ENCODE peak calls at places on chromosomes 11 and 22, in five cellular contexts. B is fibroblast of mammary gland, N is breast epithelium, H is IMR-90, X is AG10803. I is an unnamed sample.

GRCh38 chr11:35412285-35412684 is 7.1 kb downstream of the SLC1A2 start:
- DNase-seq in B (peak), N (no peak), H (peak), X (peak), I (no peak)

GRCh38 chr22:25101986-25102385 is 97.7 kb upstream of the CRYBB3 start:
- DNase-seq in B (no peak), N (no peak), H (no peak), X (no peak), I (no peak)

GRCh38 chr11:113954235-113954634 is 20.7 kb upstream of the HTR3A start:
- DNase-seq in B (no peak), N (no peak), H (no peak), X (no peak), I (no peak)

GRCh38 chr11:117204283-117205080 is 5.3 kb downstream of the TAGLN start:
- DNase-seq in B (no peak), N (peak), H (no peak), X (no peak), I (no peak)

GRCh38 chr11:13183094-13183825 is 94.3 kb upstream of the BMAL1 start:
- DNase-seq in B (peak), N (no peak), H (peak), X (peak), I (peak)

GRCh38 chr22:17796695-17797094 is 22.4 kb upstream of the BID start:
- DNase-seq in B (no peak), N (no peak), H (no peak), X (no peak), I (no peak)

GRCh38 chr11:74822187-74822586 is 73.5 kb downstream of the RNF169 start:
- DNase-seq in B (peak), N (no peak), H (peak), X (peak), I (peak)

GRCh38 chr11:32705309-32706033 is 89.0 kb downstream of the CCDC73 start:
- DNase-seq in B (no peak), N (no peak), H (no peak), X (no peak), I (no peak)

GRCh38 chr22:44116755-44117684 is 63.7 kb upstream of the PARVG start:
- DNase-seq in B (no peak), N (no peak), H (no peak), X (no peak), I (no peak)

GRCh38 chr11:45847908-45848316 is 637 bp downstream of the CRY2 start:
- DNase-seq in B (peak), N (peak), H (peak), X (peak), I (no peak)

GRCh38 chr22:26170795-26171194 is 1.5 kb downstream of the SEZ6L start:
- DNase-seq in B (no peak), N (no peak), H (no peak), X (no peak), I (no peak)

GRCh38 chr11:124740277-124740882 is 638 bp downstream of the NRGN start:
- DNase-seq in B (peak), N (peak), H (no peak), X (no peak), I (no peak)

GRCh38 chr11:75802022-75802912 is 12.7 kb upstream of the UVRAG start:
- DNase-seq in B (no peak), N (peak), H (no peak), X (no peak), I (no peak)

GRCh38 chr11:16893456-16894076 is 120.6 kb downstream of the PLEKHA7 start:
- DNase-seq in B (no peak), N (no peak), H (no peak), X (no peak), I (no peak)

GRCh38 chr11:17314232-17314547 is 37.4 kb upstream of the NCR3LG1 start:
- DNase-seq in B (peak), N (no peak), H (peak), X (peak), I (no peak)

GRCh38 chr11:64926689-64927088 is 2.2 kb downstream of the PPP2R5B start:
- DNase-seq in B (no peak), N (no peak), H (no peak), X (no peak), I (no peak)

GRCh38 chr11:105979997-105980703 is 41.9 kb downstream of the MSANTD4 start:
- DNase-seq in B (no peak), N (no peak), H (no peak), X (no peak), I (peak)

GRCh38 chr22:47107431-47107830 is 345.0 kb downstream of the TBC1D22A start:
- DNase-seq in B (peak), N (no peak), H (peak), X (peak), I (no peak)

GRCh38 chr11:132643239-132643638 is 889.1 kb downstream of the OPCML start:
- DNase-seq in B (no peak), N (no peak), H (no peak), X (no peak), I (no peak)

GRCh38 chr11:126840975-126841374 is 159.6 kb downstream of the KIRREL3 start:
- DNase-seq in B (no peak), N (no peak), H (no peak), X (no peak), I (no peak)

GRCh38 chr22:27150530-27150909 is 493.1 kb downstream of the MIAT start:
- DNase-seq in B (no peak), N (no peak), H (no peak), X (peak), I (no peak)

GRCh38 chr11:17014321-17014773 is at the start of gene PLEKHA7:
- DNase-seq in B (no peak), N (no peak), H (no peak), X (no peak), I (no peak)

GRCh38 chr22:49964493-49965290 is 4.1 kb downstream of the PIM3 start:
- DNase-seq in B (no peak), N (peak), H (no peak), X (no peak), I (no peak)

GRCh38 chr22:29625090-29625825 is 21.8 kb downstream of the NF2 start:
- DNase-seq in B (peak), N (peak), H (peak), X (peak), I (peak)

GRCh38 chr11:95853138-95853537 is 62.8 kb downstream of the CEP57 start:
- DNase-seq in B (no peak), N (no peak), H (no peak), X (no peak), I (no peak)

GRCh38 chr11:65842144-65842543 is 8.4 kb downstream of the SNX32 start:
- DNase-seq in B (no peak), N (no peak), H (no peak), X (no peak), I (no peak)

GRCh38 chr11:48109046-48109666 is 107.5 kb upstream of the OR4B1 start:
- DNase-seq in B (peak), N (no peak), H (peak), X (peak), I (no peak)

GRCh38 chr11:68256331-68256741 is 15.4 kb downstream of the C11orf24 start:
- DNase-seq in B (peak), N (no peak), H (peak), X (peak), I (no peak)

GRCh38 chr22:27801197-27801615 is 350 bp downstream of the MN1 start:
- DNase-seq in B (peak), N (no peak), H (peak), X (no peak), I (no peak)

GRCh38 chr22:39638958-39639357 is 68.4 kb downstream of the CACNA1I start:
- DNase-seq in B (peak), N (no peak), H (no peak), X (no peak), I (peak)

GRCh38 chr11:95459268-95460040 is 228.5 kb upstream of the SESN3 start:
- DNase-seq in B (peak), N (no peak), H (no peak), X (peak), I (no peak)

GRCh38 chr11:23226331-23226909 is 366.1 kb upstream of the CCDC179 start:
- DNase-seq in B (peak), N (no peak), H (peak), X (peak), I (no peak)

GRCh38 chr11:107849791-107850190 is 8.8 kb downstream of the SLC35F2 start:
- DNase-seq in B (no peak), N (no peak), H (no peak), X (no peak), I (no peak)

GRCh38 chr22:35192121-35192918 is 65.0 kb upstream of the HMGXB4 start:
- DNase-seq in B (peak), N (no peak), H (peak), X (no peak), I (no peak)

GRCh38 chr11:94417386-94417987 is 16.3 kb upstream of the GPR83 start:
- DNase-seq in B (peak), N (no peak), H (peak), X (peak), I (peak)

GRCh38 chr11:47257518-47258316 is at the start of gene NR1H3:
- DNase-seq in B (peak), N (peak), H (peak), X (peak), I (no peak)

GRCh38 chr22:45242778-45243191 is 2.1 kb upstream of the KIAA0930 start:
- DNase-seq in B (peak), N (peak), H (no peak), X (no peak), I (no peak)

GRCh38 chr22:44683237-44683636 is 18.8 kb upstream of the PRR5 start:
- DNase-seq in B (no peak), N (no peak), H (no peak), X (no peak), I (no peak)

GRCh38 chr22:37177221-37177620 is 10.8 kb downstream of the C1QTNF6 start:
- DNase-seq in B (no peak), N (no peak), H (no peak), X (no peak), I (no peak)

GRCh38 chr22:37179126-37179470 is 8.9 kb downstream of the C1QTNF6 start:
- DNase-seq in B (no peak), N (no peak), H (no peak), X (no peak), I (no peak)

GRCh38 chr22:37178350-37179125 is 9.5 kb downstream of the C1QTNF6 start:
- DNase-seq in B (peak), N (peak), H (no peak), X (no peak), I (no peak)

GRCh38 chr22:37176464-37177061 is 11.5 kb downstream of the C1QTNF6 start:
- DNase-seq in B (peak), N (peak), H (peak), X (peak), I (no peak)

DNA sequence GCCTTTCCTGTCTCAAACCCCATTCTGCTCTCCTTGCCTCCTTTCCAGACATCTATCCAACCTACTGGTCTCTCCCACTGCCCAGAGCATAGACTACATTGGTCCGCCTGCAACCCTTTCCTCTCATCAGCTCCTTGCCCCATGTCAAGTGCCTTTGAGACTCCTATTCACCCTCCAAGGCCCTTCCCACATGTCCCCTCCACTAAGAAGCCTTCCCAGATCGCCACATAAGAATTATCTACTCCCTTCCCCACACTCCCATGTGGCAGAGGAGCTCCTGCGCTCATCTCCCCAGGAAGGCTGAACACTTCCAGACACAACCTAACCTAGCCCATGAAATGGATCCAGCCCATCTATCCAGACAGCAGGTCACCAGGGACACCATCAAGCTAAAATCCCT is 10.3 kb downstream of the C1QTNF6 start:
- DNase-seq in B (no peak), N (no peak), H (no peak), X (no peak), I (no peak)
- H3K4me3 ChIP-seq in B (no peak), N (no peak), H (no peak), X (no peak), I (no peak)

DNA sequence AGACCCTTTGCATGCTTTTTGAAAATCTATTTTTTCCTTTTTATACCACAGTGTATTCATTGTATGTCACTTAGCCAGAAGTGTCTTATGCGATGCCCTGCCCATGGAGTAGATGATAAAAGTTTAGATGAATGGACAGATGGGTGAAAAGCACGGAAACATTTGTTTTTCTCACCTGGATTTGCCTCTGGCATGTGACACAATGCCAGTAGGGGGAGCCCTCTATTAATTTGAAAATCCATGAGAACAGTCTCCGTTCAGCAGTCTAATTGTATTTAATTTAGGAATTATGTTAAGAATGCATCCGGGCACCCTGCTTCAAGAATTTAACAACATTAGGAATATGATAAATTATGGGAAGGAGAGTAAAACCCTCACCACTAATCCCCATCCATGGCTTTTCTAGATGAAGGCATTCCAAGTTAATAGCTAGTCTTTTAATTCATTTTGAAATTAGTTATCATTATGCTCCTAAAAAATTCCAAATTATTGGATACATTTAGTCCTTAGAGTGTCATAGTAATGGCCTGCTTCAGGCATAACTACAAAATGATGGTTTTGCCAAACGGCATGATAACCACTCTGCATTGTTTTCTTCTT is 55.3 kb upstream of the ALKBH3 start:
- DNase-seq in B (peak), N (no peak), H (peak), X (peak), I (no peak)
- TF ChIP-seq CTCF in B (peak), N (peak), H (peak), X (peak), I (peak)

DNA sequence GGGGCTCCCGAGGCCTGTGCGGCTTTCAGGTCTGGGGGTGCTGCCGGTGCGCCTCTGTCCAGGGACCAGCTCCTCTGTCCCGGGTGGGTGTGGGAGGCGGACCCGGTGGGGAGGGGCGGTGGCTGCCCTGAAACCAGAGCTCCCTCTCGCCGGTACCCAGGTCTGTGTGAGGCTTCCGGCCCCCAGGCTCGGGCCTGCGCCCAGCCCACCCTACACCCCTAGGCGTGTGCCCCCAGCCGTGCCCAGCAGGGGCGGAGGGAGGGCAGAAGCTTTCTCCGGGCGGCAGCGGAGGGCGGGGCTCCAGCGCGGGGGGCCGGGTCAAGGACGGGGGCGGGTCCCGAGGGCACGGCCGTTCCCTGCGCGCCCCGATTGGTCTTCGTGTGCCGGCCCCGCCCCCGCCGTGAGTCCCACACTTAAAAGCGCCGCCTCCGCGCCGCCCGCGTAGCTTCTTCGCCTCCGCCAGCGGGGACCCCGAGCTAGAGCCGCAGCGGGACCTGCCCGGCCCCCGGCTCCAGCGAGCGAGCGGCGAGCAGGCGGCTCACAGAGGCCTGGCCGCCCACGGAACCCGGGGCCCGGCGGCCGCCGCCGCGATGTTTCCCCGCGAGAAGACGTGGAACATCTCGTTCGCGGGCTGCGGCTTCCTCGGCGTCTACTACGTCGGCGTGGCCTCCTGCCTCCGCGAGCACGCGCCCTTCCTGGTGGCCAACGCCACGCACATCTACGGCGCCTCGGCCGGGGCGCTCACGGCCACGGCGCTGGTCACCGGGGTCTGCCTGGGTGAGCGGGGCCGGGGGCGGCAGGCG is 616 bp downstream of the PNPLA2 start:
- DNase-seq in B (peak), N (peak), H (peak), X (peak), I (no peak)
- H3K4me3 ChIP-seq in B (peak), N (peak), H (peak), X (peak), I (peak)

DNA sequence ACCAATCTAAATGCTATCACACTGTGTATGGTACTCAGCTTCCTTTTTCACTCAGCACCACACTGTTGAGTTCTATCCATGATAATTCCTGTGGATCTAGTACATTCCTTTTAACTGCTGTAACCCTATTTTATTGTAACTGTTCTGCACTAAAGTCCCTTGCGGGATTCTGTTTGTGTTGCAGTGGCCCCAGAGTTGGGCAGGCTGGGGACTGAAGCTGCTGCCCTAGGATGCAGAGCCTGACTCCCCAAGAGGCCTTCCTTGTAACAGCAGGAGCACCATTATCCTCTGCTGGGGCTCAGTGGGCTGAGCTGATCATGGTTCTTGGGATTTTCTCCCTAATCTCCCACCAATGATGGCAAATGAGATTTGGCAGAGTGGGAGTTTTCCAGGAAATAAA is 77.7 kb downstream of the CABIN1 start:
- DNase-seq in B (no peak), N (no peak), H (peak), X (peak), I (no peak)
- TF ChIP-seq CTCF in B (peak), N (no peak), H (peak), X (peak), I (no peak)

DNA sequence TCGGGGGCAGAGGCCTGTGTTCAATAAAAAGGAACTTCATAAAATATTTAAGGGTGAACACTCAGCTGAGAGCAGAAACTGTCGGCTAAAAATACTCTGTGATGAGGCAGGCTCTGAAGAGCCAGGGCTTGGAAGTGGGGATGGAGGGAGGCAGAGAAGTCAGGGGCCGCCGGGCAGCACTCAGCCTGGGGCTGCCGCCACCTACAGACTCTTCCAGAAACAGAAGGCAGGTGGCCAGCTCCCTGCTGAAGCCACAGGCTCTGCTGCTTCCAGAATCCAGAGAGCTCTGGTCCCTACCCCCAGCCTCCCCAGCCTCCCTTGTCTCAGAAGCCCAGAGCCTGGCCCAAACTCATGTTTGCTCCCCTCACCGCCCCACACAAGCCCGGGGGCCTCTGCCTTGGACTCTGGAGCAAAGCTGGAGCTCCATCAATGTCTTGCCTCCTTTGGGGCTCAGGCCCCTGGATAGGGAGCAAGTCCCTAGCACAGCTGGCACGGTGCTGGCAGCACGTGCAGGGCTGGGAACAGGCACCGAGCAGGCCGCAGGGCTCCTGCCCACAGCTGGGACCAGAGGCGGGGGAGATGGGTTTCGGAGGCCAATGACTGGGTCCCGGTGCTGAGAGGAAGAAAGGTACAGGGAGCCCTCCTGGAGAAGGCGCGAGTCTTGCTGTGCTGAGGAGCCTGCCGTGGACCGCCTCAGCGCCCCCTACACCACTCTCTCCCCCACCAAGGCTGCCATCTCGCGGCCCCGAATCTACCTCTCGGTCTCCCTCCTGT is 8.2 kb downstream of the LRFN4 start:
- DNase-seq in B (no peak), N (no peak), H (no peak), X (no peak), I (no peak)
- H3K4me3 ChIP-seq in B (no peak), N (no peak), H (no peak), X (no peak), I (no peak)

GRCh38 chr11:58011771-58012170 is 11.9 kb upstream of the OR9Q1 start:
- DNase-seq in B (no peak), N (no peak), H (no peak), X (no peak), I (no peak)
- TF ChIP-seq CTCF in B (no peak), N (no peak), H (no peak), X (no peak), I (no peak)